ENCODE peak calls at places on chromosomes 13 and 19, in four cellular contexts. One of them, this sample, is unnamed.

GRCh38 chr13:114132419-114133121 is at the start of gene RASA3:
- DNase-seq in HepG2: no peak
- DNase-seq in K562: peak; percentile 93
- DNase-seq in WTC11: peak; percentile 83
- DNase-seq in this sample: peak; percentile 72

GRCh38 chr19:45428385-45429231 is 4.9 kb upstream of the ERCC1 start:
- DNase-seq in K562: peak; percentile 71
- DNase-seq in WTC11: peak; percentile 78
- DNase-seq in HepG2: no peak
- DNase-seq in this sample: no peak

GRCh38 chr19:7516281-7516862 is 469 bp downstream of the ZNF358 start:
- DNase-seq in HepG2: no peak
- DNase-seq in WTC11: no peak
- DNase-seq in K562: no peak
- DNase-seq in this sample: no peak

GRCh38 chr13:49908637-49909036 is 27.5 kb downstream of the SPRYD7 start:
- DNase-seq in K562: no peak
- DNase-seq in WTC11: peak; percentile 23
- DNase-seq in HepG2: no peak
- DNase-seq in this sample: peak; percentile 9

GRCh38 chr19:46841458-46842083 is 9.1 kb downstream of the AP2S1 start:
- DNase-seq in HepG2: no peak
- DNase-seq in K562: no peak
- DNase-seq in WTC11: no peak
- DNase-seq in this sample: no peak

GRCh38 chr13:91375119-91375729 is 23.2 kb upstream of the GPC5 start:
- DNase-seq in HepG2: no peak
- DNase-seq in K562: peak; percentile 78
- DNase-seq in WTC11: no peak
- DNase-seq in this sample: peak; percentile 12

GRCh38 chr19:33390120-33390907 is 16.8 kb downstream of the CEBPG start:
- DNase-seq in HepG2: no peak
- DNase-seq in K562: no peak
- DNase-seq in WTC11: no peak
- DNase-seq in this sample: no peak

GRCh38 chr13:76937416-76937815 is 10.9 kb upstream of the ACOD1 start:
- DNase-seq in K562: no peak
- DNase-seq in WTC11: no peak
- DNase-seq in HepG2: no peak
- DNase-seq in this sample: peak; percentile 35

GRCh38 chr13:73607489-73608156 is 526.6 kb downstream of the KLF12 start:
- DNase-seq in K562: no peak
- DNase-seq in HepG2: peak; percentile 24
- DNase-seq in WTC11: no peak
- DNase-seq in this sample: no peak

GRCh38 chr19:19584356-19584755 is 34.1 kb downstream of the PBX4 start:
- DNase-seq in K562: no peak
- DNase-seq in HepG2: no peak
- DNase-seq in WTC11: no peak
- DNase-seq in this sample: no peak

GRCh38 chr13:110818747-110819146 is 96.1 kb downstream of the ANKRD10 start:
- DNase-seq in K562: no peak
- DNase-seq in HepG2: no peak
- DNase-seq in WTC11: no peak
- DNase-seq in this sample: no peak

GRCh38 chr19:29858621-29859020 is 46.8 kb downstream of the CCNE1 start:
- DNase-seq in HepG2: no peak
- DNase-seq in WTC11: no peak
- DNase-seq in K562: no peak
- DNase-seq in this sample: no peak

GRCh38 chr19:3881272-3882040 is 971 bp downstream of the ATCAY start:
- DNase-seq in HepG2: no peak
- DNase-seq in K562: no peak
- DNase-seq in WTC11: peak; percentile 34
- DNase-seq in this sample: no peak

DNA sequence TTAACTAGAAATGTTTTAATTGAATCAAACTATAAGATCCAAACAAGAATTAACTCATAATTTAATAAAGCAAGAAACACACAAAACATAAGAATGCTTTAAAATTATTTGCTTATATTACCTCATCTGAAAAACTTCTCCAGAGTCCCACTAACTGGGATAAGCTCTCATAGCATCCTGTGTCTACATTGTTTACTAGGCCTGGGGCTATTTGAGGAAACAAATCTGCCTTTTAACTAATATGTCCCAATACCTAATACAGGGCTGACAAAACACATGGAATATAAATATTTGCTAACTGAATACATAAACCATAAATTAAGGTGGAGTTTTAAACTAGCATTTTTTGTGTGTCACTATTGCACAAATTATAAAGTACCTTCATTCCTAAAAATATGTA is 1399.8 kb upstream of the SLC10A2 start:
- DNase-seq in WTC11: no peak
- DNase-seq in K562: no peak
- DNase-seq in HepG2: no peak
- DNase-seq in this sample: no peak
- TF ChIP-seq HMGXB4 in WTC11: no peak
- TF ChIP-seq HMGXB4 in K562: no peak
- TF ChIP-seq HMGXB4 in HepG2: no peak
- TF ChIP-seq HMGXB4 in this sample: no peak

DNA sequence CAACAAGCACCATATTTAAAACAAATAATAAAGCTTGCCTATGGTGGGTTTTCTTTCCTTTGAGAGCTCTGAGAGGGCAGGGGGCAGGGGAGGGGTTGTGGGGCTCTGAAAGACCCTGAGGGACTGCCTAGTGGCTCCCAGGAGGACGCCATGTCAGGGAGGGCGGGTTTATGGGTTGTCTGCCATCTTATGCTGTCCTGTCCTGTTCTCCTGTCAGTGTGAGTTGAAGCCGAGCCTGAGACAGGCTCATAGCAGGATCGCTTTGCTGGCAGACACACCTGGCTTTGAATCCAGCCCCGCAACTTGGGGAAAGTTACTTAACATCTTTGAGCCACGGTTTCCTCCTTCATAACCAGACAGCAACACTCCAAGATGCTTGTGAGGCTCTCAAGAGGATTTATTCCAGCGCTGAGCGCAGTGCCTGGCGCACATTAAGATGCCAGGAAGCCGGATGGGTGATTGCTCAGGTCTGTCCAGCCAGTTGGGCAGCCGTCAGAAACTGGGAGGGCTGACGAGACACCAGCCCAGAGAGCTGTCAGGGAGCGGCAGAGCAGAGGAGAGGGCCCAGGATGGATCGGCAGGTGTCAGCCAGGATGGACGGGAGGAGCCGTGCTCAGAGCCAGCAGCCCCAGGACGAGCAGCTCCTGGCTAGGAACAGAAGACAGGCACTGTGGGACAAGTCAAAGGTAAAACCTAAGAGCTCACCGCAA is 36.8 kb upstream of the C1QTNF9 start:
- DNase-seq in WTC11: no peak
- DNase-seq in HepG2: no peak
- DNase-seq in K562: no peak
- DNase-seq in this sample: no peak
- TF ChIP-seq HMGXB4 in WTC11: no peak
- TF ChIP-seq HMGXB4 in HepG2: no peak
- TF ChIP-seq HMGXB4 in K562: no peak
- TF ChIP-seq HMGXB4 in this sample: no peak

GRCh38 chr13:20901668-20902437 is 693 bp downstream of the XPO4 start:
- DNase-seq in HepG2: peak; percentile 54
- DNase-seq in WTC11: peak; percentile 28
- DNase-seq in K562: peak; percentile 15
- DNase-seq in this sample: peak; percentile 24
- TF ChIP-seq HMGXB4 in HepG2: no peak
- TF ChIP-seq HMGXB4 in WTC11: no peak
- TF ChIP-seq HMGXB4 in K562: no peak
- TF ChIP-seq HMGXB4 in this sample: no peak

GRCh38 chr19:48868196-48868886 is at the start of gene PLEKHA4:
- DNase-seq in HepG2: no peak
- DNase-seq in K562: peak; percentile 64
- DNase-seq in WTC11: peak; percentile 51
- DNase-seq in this sample: no peak

GRCh38 chr19:48866692-48867091 is 1.7 kb downstream of the PLEKHA4 start:
- DNase-seq in HepG2: no peak
- DNase-seq in WTC11: no peak
- DNase-seq in K562: no peak
- DNase-seq in this sample: no peak

GRCh38 chr19:48870048-48870447 is 1.6 kb upstream of the PLEKHA4 start:
- DNase-seq in HepG2: no peak
- DNase-seq in WTC11: no peak
- DNase-seq in K562: no peak
- DNase-seq in this sample: no peak

GRCh38 chr19:48867922-48868195 is 558 bp downstream of the PLEKHA4 start:
- DNase-seq in HepG2: no peak
- DNase-seq in K562: no peak
- DNase-seq in WTC11: no peak
- DNase-seq in this sample: no peak

GRCh38 chr19:48867119-48867921 is 1.1 kb downstream of the PLEKHA4 start:
- DNase-seq in WTC11: no peak
- DNase-seq in K562: peak; percentile 25
- DNase-seq in HepG2: no peak
- DNase-seq in this sample: no peak
- TF ChIP-seq HMGXB4 in WTC11: no peak
- TF ChIP-seq HMGXB4 in K562: no peak
- TF ChIP-seq HMGXB4 in HepG2: no peak
- TF ChIP-seq HMGXB4 in this sample: no peak

GRCh38 chr13:98717256-98717655 is 35.2 kb downstream of the SLC15A1 start:
- DNase-seq in HepG2: no peak
- DNase-seq in K562: no peak
- DNase-seq in WTC11: no peak
- DNase-seq in this sample: peak; percentile 7

GRCh38 chr13:98721825-98722510 is 30.5 kb downstream of the SLC15A1 start:
- DNase-seq in K562: no peak
- DNase-seq in HepG2: no peak
- DNase-seq in WTC11: no peak
- DNase-seq in this sample: no peak

GRCh38 chr13:98722958-98723357 is 29.5 kb downstream of the SLC15A1 start:
- DNase-seq in K562: no peak
- DNase-seq in WTC11: no peak
- DNase-seq in HepG2: no peak
- DNase-seq in this sample: no peak

GRCh38 chr13:98717891-98718290 is 34.6 kb downstream of the SLC15A1 start:
- DNase-seq in HepG2: no peak
- DNase-seq in WTC11: no peak
- DNase-seq in K562: no peak
- DNase-seq in this sample: no peak

DNA sequence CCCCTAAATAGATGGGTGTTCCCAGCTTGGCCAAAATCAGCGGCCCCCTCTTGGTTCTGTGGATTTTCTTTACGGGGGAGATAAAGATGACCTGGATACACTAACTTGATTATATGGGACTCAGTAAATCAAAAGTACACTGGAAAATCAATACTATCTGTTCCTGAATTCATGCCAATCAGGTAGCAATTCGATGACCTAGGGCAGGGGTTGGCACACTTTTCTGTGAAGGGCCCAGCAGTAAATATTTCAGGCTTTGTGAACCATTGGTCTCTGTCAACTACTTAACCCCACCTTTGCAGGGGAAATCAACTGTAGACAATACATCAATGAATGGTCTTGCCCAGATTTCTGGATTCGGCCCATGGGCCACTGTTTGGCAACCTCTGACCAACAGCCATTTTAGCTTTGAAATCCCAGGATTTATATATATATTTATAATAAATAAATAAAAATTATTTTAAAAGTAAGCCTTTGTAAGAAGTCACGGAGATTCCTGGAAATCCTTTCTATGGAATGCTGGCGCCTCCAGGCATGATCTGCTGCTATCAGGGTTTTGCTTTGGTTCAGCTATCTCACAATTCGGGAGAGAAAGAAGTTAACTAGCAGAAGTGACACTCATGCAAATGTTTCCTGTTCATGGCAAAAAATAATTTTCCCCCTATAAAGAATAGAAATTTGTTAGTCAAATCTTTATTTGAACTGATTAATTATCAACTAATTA is 32.8 kb downstream of the SLC15A1 start:
- DNase-seq in K562: no peak
- DNase-seq in WTC11: no peak
- DNase-seq in HepG2: no peak
- DNase-seq in this sample: no peak
- TF ChIP-seq HMGXB4 in K562: no peak
- TF ChIP-seq HMGXB4 in WTC11: no peak
- TF ChIP-seq HMGXB4 in HepG2: no peak
- TF ChIP-seq HMGXB4 in this sample: no peak

DNA sequence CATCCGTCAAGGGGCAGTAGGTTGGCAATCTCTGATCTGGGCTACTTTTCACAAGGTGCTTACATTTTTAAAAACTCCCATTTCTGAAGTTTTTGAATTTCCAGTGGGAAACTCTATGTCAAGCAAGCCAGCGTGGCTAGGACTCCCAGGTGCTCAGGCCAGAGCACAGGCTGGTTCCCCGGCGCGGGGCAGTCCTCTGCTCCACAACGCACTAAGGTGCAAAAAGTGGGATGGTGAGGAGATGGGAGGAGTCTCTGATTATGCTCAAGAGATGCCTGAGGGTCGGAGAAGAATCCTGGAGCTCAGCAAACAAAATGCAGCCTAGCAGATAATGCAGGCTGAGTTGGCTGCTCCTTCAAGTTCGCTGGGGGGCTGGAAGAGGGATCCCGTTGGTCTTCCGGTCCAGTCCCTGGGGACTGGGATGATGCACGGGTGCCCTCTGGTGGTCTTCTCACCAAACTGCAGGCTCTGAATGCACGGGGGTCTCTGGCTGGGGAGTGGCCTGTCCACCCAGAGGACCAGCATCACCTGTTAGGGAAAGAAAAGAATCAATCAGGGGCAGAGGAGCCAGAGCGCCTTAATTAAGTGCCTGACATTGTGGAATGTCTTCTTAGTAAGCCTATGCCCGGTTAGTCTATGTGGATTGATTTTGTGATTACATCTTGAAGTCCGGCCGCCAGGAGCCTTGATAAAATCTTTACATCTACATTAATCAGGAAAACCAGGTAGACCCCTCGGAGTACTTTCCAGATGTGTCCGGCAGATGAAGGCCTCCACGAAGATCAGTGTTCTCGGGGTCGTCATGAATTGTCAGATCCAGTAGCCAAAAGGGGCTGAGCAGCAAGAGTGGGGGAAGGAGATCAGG is 244.4 kb upstream of the MAB21L1 start:
- DNase-seq in WTC11: peak; percentile 87
- DNase-seq in HepG2: peak; percentile 31
- DNase-seq in K562: peak; percentile 76
- DNase-seq in this sample: peak; percentile 59
- TF ChIP-seq HMGXB4 in WTC11: no peak
- TF ChIP-seq HMGXB4 in HepG2: no peak
- TF ChIP-seq HMGXB4 in K562: no peak
- TF ChIP-seq HMGXB4 in this sample: no peak

GRCh38 chr13:38308736-38309135 is 40.9 kb upstream of the UFM1 start:
- DNase-seq in WTC11: no peak
- DNase-seq in K562: no peak
- DNase-seq in HepG2: no peak
- DNase-seq in this sample: no peak
- TF ChIP-seq HMGXB4 in WTC11: no peak
- TF ChIP-seq HMGXB4 in K562: no peak
- TF ChIP-seq HMGXB4 in HepG2: no peak
- TF ChIP-seq HMGXB4 in this sample: no peak

This sample was measured in A549.